ENCODE peak calls at places on chromosomes 6 and 20, in eight cellular contexts. Q is IMR-90, U is foreskin fibroblast, E is GM12865, K is fibroblast of mammary gland, W is endothelial cell, Z is AG09319, B is lower lobe of right lung. I is an unnamed sample.

GRCh38 chr6:31070711-31071197 is 41.6 kb downstream of the C6orf15 start:
- DNase-seq in Z (peak; percentile 48), Q (peak; percentile 84), U (peak; percentile 79), K (peak; percentile 77), E (peak; percentile 34), W (peak; percentile 26), B (no peak), I (peak; percentile 84)

GRCh38 chr6:140774080-140774505 is 1358.6 kb upstream of the GJE1 start:
- DNase-seq in W (no peak), Z (peak; percentile 15), B (no peak), E (peak; percentile 74), Q (peak; percentile 91), U (peak; percentile 57), K (peak; percentile 89), I (no peak)

GRCh38 chr6:51107769-51108203 is 289.1 kb downstream of the TFAP2B start:
- DNase-seq in W (no peak), E (no peak), Q (no peak), U (no peak), Z (no peak), K (no peak), B (no peak), I (no peak)

GRCh38 chr6:166494757-166495486 is 91.6 kb downstream of the RAMACL start:
- DNase-seq in E (no peak), U (no peak), Z (no peak), Q (no peak), B (no peak), K (no peak), W (no peak), I (peak; percentile 72)

GRCh38 chr20:62238569-62239277 is 402 bp downstream of the OSBPL2 start:
- DNase-seq in Z (no peak), E (peak; percentile 22), B (peak; percentile 63), W (no peak), K (no peak), U (no peak), Q (no peak), I (no peak)

GRCh38 chr6:130778946-130779657 is 48.1 kb upstream of the SMLR1 start:
- DNase-seq in U (peak; percentile 73), Q (peak; percentile 79), E (no peak), W (no peak), Z (peak; percentile 54), B (no peak), K (peak; percentile 82), I (no peak)

GRCh38 chr6:132133734-132134490 is 182.7 kb upstream of the CCN2 start:
- DNase-seq in U (no peak), E (no peak), B (peak; percentile 44), Q (peak; percentile 35), K (no peak), W (no peak), Z (no peak), I (no peak)

GRCh38 chr20:59082981-59083380 is 40.4 kb upstream of the PRELID3B start:
- DNase-seq in B (no peak), E (no peak), K (peak; percentile 11), U (peak; percentile 47), Z (no peak), Q (peak; percentile 77), W (no peak), I (no peak)

GRCh38 chr6:156777866-156778614 is 862 bp downstream of the ARID1B start:
- DNase-seq in Q (peak; percentile 49), B (peak; percentile 74), K (peak; percentile 41), W (peak; percentile 56), Z (no peak), U (peak; percentile 41), E (peak; percentile 78), I (peak; percentile 47)

GRCh38 chr20:22692119-22692475 is 107.7 kb upstream of the FOXA2 start:
- DNase-seq in W (no peak), Q (no peak), U (no peak), K (no peak), E (no peak), Z (no peak), B (no peak), I (no peak)

GRCh38 chr6:8743146-8743745 is 307.9 kb upstream of the SLC35B3 start:
- DNase-seq in K (no peak), Q (no peak), B (no peak), Z (no peak), U (no peak), E (peak; percentile 24), W (no peak), I (no peak)

GRCh38 chr6:3913077-3913957 is 64.1 kb downstream of the FAM50B start:
- DNase-seq in E (no peak), Z (peak; percentile 89), W (no peak), B (no peak), U (peak; percentile 97), K (peak; percentile 99), Q (peak; percentile 99), I (no peak)

GRCh38 chr6:12017263-12017662 is 5.2 kb downstream of the HIVEP1 start:
- DNase-seq in E (no peak), Q (no peak), B (no peak), U (no peak), Z (no peak), W (no peak), K (no peak), I (no peak)

GRCh38 chr20:21102691-21103311 is 3.4 kb downstream of the LINC00237 start:
- DNase-seq in U (no peak), Z (no peak), E (peak; percentile 42), Q (peak; percentile 1), W (peak; percentile 44), K (no peak), B (peak; percentile 66), I (peak; percentile 50)

GRCh38 chr6:111842891-111843290 is 30.4 kb downstream of the FYN start:
- DNase-seq in E (no peak), B (no peak), W (no peak), Q (peak; percentile 34), U (no peak), Z (no peak), K (no peak), I (no peak)

GRCh38 chr6:6319947-6320811 is at the start of gene F13A1:
- DNase-seq in E (peak; percentile 45), Q (no peak), W (no peak), U (no peak), K (no peak), Z (no peak), B (peak; percentile 51), I (peak; percentile 44)

GRCh38 chr6:117795234-117795633 is 111.8 kb upstream of the SLC35F1 start:
- DNase-seq in U (no peak), Z (no peak), Q (no peak), B (no peak), K (no peak), W (no peak), E (no peak), I (no peak)

GRCh38 chr6:132812255-132812732 is 2.1 kb upstream of the RPS12 start:
- DNase-seq in K (peak; percentile 65), E (peak; percentile 27), B (no peak), U (no peak), Q (peak; percentile 66), W (no peak), Z (no peak), I (no peak)

GRCh38 chr6:47047097-47047478 is 5.0 kb upstream of the ADGRF1 start:
- DNase-seq in Q (no peak), U (no peak), B (no peak), Z (no peak), K (no peak), W (no peak), E (no peak), I (no peak)

GRCh38 chr6:47042238-47042843 is at the start of gene ADGRF1:
- DNase-seq in W (no peak), Q (no peak), K (no peak), E (no peak), B (no peak), U (no peak), Z (no peak), I (no peak)

GRCh38 chr6:47044418-47044817 is 2.3 kb upstream of the ADGRF1 start:
- DNase-seq in Z (no peak), W (no peak), E (peak; percentile 4), K (no peak), B (no peak), Q (no peak), U (no peak), I (no peak)

GRCh38 chr6:47041741-47042140 is 391 bp downstream of the ADGRF1 start:
- DNase-seq in W (no peak), Z (no peak), B (no peak), U (no peak), K (no peak), Q (no peak), E (no peak), I (no peak)
- TF ChIP-seq CTCF in W (no peak), Z (no peak), B (no peak), U (no peak), K (no peak), Q (no peak), E (no peak), I (no peak)

GRCh38 chr6:36735110-36735971 is 37.7 kb downstream of the RAB44 start:
- DNase-seq in B (peak; percentile 71), E (peak; percentile 43), Q (peak; percentile 76), U (peak; percentile 78), Z (peak; percentile 80), W (no peak), K (peak; percentile 76), I (peak; percentile 48)
- TF ChIP-seq CTCF in B (no peak), E (no peak), Q (peak; percentile 21), U (no peak), Z (peak; percentile 21), W (no peak), K (peak; percentile 30), I (no peak)

GRCh38 chr6:163661271-163661671 is 246.8 kb downstream of the QKI start:
- DNase-seq in B (no peak), W (no peak), K (no peak), U (no peak), Q (no peak), E (peak; percentile 50), Z (no peak), I (no peak)

GRCh38 chr6:163651910-163652309 is 237.4 kb downstream of the QKI start:
- DNase-seq in B (no peak), Q (peak; percentile 9), W (no peak), E (no peak), K (peak; percentile 65), U (no peak), Z (no peak), I (no peak)

GRCh38 chr6:163652328-163652727 is 237.8 kb downstream of the QKI start:
- DNase-seq in Q (no peak), B (no peak), Z (no peak), W (no peak), U (no peak), E (no peak), K (peak; percentile 3), I (no peak)

GRCh38 chr6:163659807-163660206 is 245.3 kb downstream of the QKI start:
- DNase-seq in E (no peak), B (no peak), W (no peak), U (no peak), K (no peak), Z (no peak), Q (no peak), I (no peak)

GRCh38 chr6:163655217-163656121 is 241.0 kb downstream of the QKI start:
- DNase-seq in K (no peak), B (no peak), E (no peak), Z (no peak), W (no peak), U (no peak), Q (no peak), I (no peak)
- TF ChIP-seq CTCF in K (no peak), B (peak; percentile 9), E (peak; percentile 31), Z (no peak), W (no peak), U (no peak), Q (no peak), I (no peak)

DNA sequence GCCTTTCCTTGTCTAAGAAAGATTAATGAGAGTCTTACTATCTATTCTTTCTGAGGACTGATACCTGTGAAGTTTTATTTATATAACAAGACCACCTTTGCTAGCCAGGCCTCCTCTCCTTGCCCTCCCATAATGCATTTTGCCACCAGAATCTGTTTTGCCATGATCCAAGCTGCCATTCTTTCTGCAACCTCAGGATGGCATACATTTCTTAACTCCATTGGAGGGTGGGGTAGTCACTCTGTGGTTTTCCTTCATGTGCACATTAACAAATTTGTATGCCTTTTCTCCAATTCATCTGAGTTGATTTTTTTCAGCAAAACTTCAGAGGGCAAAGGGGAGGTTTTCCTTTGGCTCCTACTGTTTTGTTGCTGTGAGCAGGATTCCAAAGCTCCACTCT is 26.4 kb upstream of the ENPP4 start:
- DNase-seq in Z (no peak), Q (no peak), W (no peak), E (no peak), K (peak; percentile 28), B (no peak), U (no peak), I (no peak)
- TF ChIP-seq CTCF in Z (no peak), Q (no peak), W (no peak), E (no peak), K (peak; percentile 20), B (peak; percentile 25), U (no peak), I (no peak)